ENCODE peak calls at places on chromosome 2, in four cellular contexts. One of them, this sample, is unnamed.
A peak's percentile ranks its signal among the peaks of the same experiment; 100 is the strongest.

GRCh38 chr2:231395188-231396057 is at the start of gene B3GNT7:
- DNase-seq in activated CD8-positive, alpha-beta memory T cell treated with anti-CD3 and anti-CD28 coated beads, Interleukin-2, amount 50 U/mL, for 48 hours: no peak
- DNase-seq in retinal pigment epithelial cell: no peak
- DNase-seq in RPMI7951: no peak
- DNase-seq in this sample: no peak

GRCh38 chr2:159562248-159562647 is 54.1 kb downstream of the BAZ2B start:
- DNase-seq in retinal pigment epithelial cell: peak; percentile 8
- DNase-seq in activated CD8-positive, alpha-beta memory T cell treated with anti-CD3 and anti-CD28 coated beads, Interleukin-2, amount 50 U/mL, for 48 hours: no peak
- DNase-seq in RPMI7951: no peak
- DNase-seq in this sample: no peak

GRCh38 chr2:148876190-148876588 is 1.2 kb downstream of the KIF5C start:
- DNase-seq in RPMI7951: no peak
- DNase-seq in retinal pigment epithelial cell: no peak
- DNase-seq in activated CD8-positive, alpha-beta memory T cell treated with anti-CD3 and anti-CD28 coated beads, Interleukin-2, amount 50 U/mL, for 48 hours: peak; percentile 63
- DNase-seq in this sample: no peak

GRCh38 chr2:51971136-51971535 is 939.2 kb upstream of the NRXN1 start:
- DNase-seq in retinal pigment epithelial cell: no peak
- DNase-seq in RPMI7951: no peak
- DNase-seq in activated CD8-positive, alpha-beta memory T cell treated with anti-CD3 and anti-CD28 coated beads, Interleukin-2, amount 50 U/mL, for 48 hours: no peak
- DNase-seq in this sample: no peak

GRCh38 chr2:43486604-43487003 is 109.2 kb downstream of the THADA start:
- DNase-seq in RPMI7951: no peak
- DNase-seq in retinal pigment epithelial cell: no peak
- DNase-seq in activated CD8-positive, alpha-beta memory T cell treated with anti-CD3 and anti-CD28 coated beads, Interleukin-2, amount 50 U/mL, for 48 hours: no peak
- DNase-seq in this sample: no peak

GRCh38 chr2:11090158-11090557 is 65.1 kb upstream of the SLC66A3 start:
- DNase-seq in activated CD8-positive, alpha-beta memory T cell treated with anti-CD3 and anti-CD28 coated beads, Interleukin-2, amount 50 U/mL, for 48 hours: peak; percentile 12
- DNase-seq in retinal pigment epithelial cell: no peak
- DNase-seq in RPMI7951: no peak
- DNase-seq in this sample: no peak

GRCh38 chr2:136008205-136008865 is 22.9 kb upstream of the DARS1 start:
- DNase-seq in retinal pigment epithelial cell: no peak
- DNase-seq in activated CD8-positive, alpha-beta memory T cell treated with anti-CD3 and anti-CD28 coated beads, Interleukin-2, amount 50 U/mL, for 48 hours: peak; percentile 74
- DNase-seq in RPMI7951: no peak
- DNase-seq in this sample: peak; percentile 55

GRCh38 chr2:74536166-74536950 is 6.6 kb downstream of the HTRA2 start:
- DNase-seq in RPMI7951: no peak
- DNase-seq in retinal pigment epithelial cell: no peak
- DNase-seq in activated CD8-positive, alpha-beta memory T cell treated with anti-CD3 and anti-CD28 coated beads, Interleukin-2, amount 50 U/mL, for 48 hours: no peak
- DNase-seq in this sample: no peak

GRCh38 chr2:156649596-156649995 is 213.4 kb downstream of the GPD2 start:
- DNase-seq in activated CD8-positive, alpha-beta memory T cell treated with anti-CD3 and anti-CD28 coated beads, Interleukin-2, amount 50 U/mL, for 48 hours: no peak
- DNase-seq in retinal pigment epithelial cell: peak; percentile 39
- DNase-seq in RPMI7951: no peak
- DNase-seq in this sample: peak; percentile 64

GRCh38 chr2:39380525-39381150 is 56.4 kb downstream of the MAP4K3 start:
- DNase-seq in RPMI7951: peak; percentile 15
- DNase-seq in activated CD8-positive, alpha-beta memory T cell treated with anti-CD3 and anti-CD28 coated beads, Interleukin-2, amount 50 U/mL, for 48 hours: no peak
- DNase-seq in retinal pigment epithelial cell: no peak
- DNase-seq in this sample: no peak

GRCh38 chr2:165758276-165758675 is 35.8 kb downstream of the GALNT3 start:
- DNase-seq in retinal pigment epithelial cell: peak; percentile 21
- DNase-seq in RPMI7951: no peak
- DNase-seq in activated CD8-positive, alpha-beta memory T cell treated with anti-CD3 and anti-CD28 coated beads, Interleukin-2, amount 50 U/mL, for 48 hours: no peak
- DNase-seq in this sample: no peak

GRCh38 chr2:213995400-213996105 is 415.3 kb upstream of the VWC2L start:
- DNase-seq in activated CD8-positive, alpha-beta memory T cell treated with anti-CD3 and anti-CD28 coated beads, Interleukin-2, amount 50 U/mL, for 48 hours: no peak
- DNase-seq in retinal pigment epithelial cell: peak; percentile 63
- DNase-seq in RPMI7951: peak; percentile 91
- DNase-seq in this sample: no peak

GRCh38 chr2:67400560-67401464 is 3.7 kb downstream of the ETAA1 start:
- DNase-seq in retinal pigment epithelial cell: no peak
- DNase-seq in activated CD8-positive, alpha-beta memory T cell treated with anti-CD3 and anti-CD28 coated beads, Interleukin-2, amount 50 U/mL, for 48 hours: no peak
- DNase-seq in RPMI7951: peak; percentile 9
- DNase-seq in this sample: no peak

GRCh38 chr2:231795525-231796327 is 9.5 kb downstream of the COPS7B start:
- DNase-seq in retinal pigment epithelial cell: peak; percentile 61
- DNase-seq in activated CD8-positive, alpha-beta memory T cell treated with anti-CD3 and anti-CD28 coated beads, Interleukin-2, amount 50 U/mL, for 48 hours: no peak
- DNase-seq in RPMI7951: peak; percentile 71
- DNase-seq in this sample: no peak

GRCh38 chr2:11540148-11540995 is 6.5 kb downstream of the GREB1 start:
- DNase-seq in activated CD8-positive, alpha-beta memory T cell treated with anti-CD3 and anti-CD28 coated beads, Interleukin-2, amount 50 U/mL, for 48 hours: no peak
- DNase-seq in retinal pigment epithelial cell: no peak
- DNase-seq in RPMI7951: no peak
- DNase-seq in this sample: no peak

GRCh38 chr2:191642541-191642940 is 35.4 kb upstream of the NABP1 start:
- DNase-seq in RPMI7951: no peak
- DNase-seq in retinal pigment epithelial cell: no peak
- DNase-seq in activated CD8-positive, alpha-beta memory T cell treated with anti-CD3 and anti-CD28 coated beads, Interleukin-2, amount 50 U/mL, for 48 hours: no peak
- DNase-seq in this sample: no peak

GRCh38 chr2:216827073-216827725 is 32.7 kb downstream of the TNP1 start:
- DNase-seq in activated CD8-positive, alpha-beta memory T cell treated with anti-CD3 and anti-CD28 coated beads, Interleukin-2, amount 50 U/mL, for 48 hours: no peak
- DNase-seq in RPMI7951: peak; percentile 41
- DNase-seq in retinal pigment epithelial cell: no peak
- DNase-seq in this sample: no peak

GRCh38 chr2:215435261-215435808 is 533 bp downstream of the FN1 start:
- DNase-seq in RPMI7951: no peak
- DNase-seq in activated CD8-positive, alpha-beta memory T cell treated with anti-CD3 and anti-CD28 coated beads, Interleukin-2, amount 50 U/mL, for 48 hours: no peak
- DNase-seq in retinal pigment epithelial cell: no peak
- DNase-seq in this sample: peak; percentile 54

GRCh38 chr2:172095146-172095904 is 7.4 kb downstream of the DLX2 start:
- DNase-seq in retinal pigment epithelial cell: no peak
- DNase-seq in RPMI7951: peak; percentile 97
- DNase-seq in activated CD8-positive, alpha-beta memory T cell treated with anti-CD3 and anti-CD28 coated beads, Interleukin-2, amount 50 U/mL, for 48 hours: peak; percentile 77
- DNase-seq in this sample: peak; percentile 66

GRCh38 chr2:29446852-29447251 is 331.6 kb downstream of the CLIP4 start:
- DNase-seq in RPMI7951: peak; percentile 34
- DNase-seq in retinal pigment epithelial cell: no peak
- DNase-seq in activated CD8-positive, alpha-beta memory T cell treated with anti-CD3 and anti-CD28 coated beads, Interleukin-2, amount 50 U/mL, for 48 hours: no peak
- DNase-seq in this sample: no peak

GRCh38 chr2:194383404-194383803 is 1273.6 kb upstream of the SLC39A10 start:
- DNase-seq in activated CD8-positive, alpha-beta memory T cell treated with anti-CD3 and anti-CD28 coated beads, Interleukin-2, amount 50 U/mL, for 48 hours: no peak
- DNase-seq in RPMI7951: peak; percentile 17
- DNase-seq in retinal pigment epithelial cell: no peak
- DNase-seq in this sample: no peak

GRCh38 chr2:184564092-184564491 is 34.2 kb upstream of the ZNF804A start:
- DNase-seq in retinal pigment epithelial cell: no peak
- DNase-seq in RPMI7951: no peak
- DNase-seq in activated CD8-positive, alpha-beta memory T cell treated with anti-CD3 and anti-CD28 coated beads, Interleukin-2, amount 50 U/mL, for 48 hours: no peak
- DNase-seq in this sample: no peak

GRCh38 chr2:104845552-104845931 is 8.4 kb upstream of the POU3F3 start:
- DNase-seq in retinal pigment epithelial cell: no peak
- DNase-seq in RPMI7951: no peak
- DNase-seq in activated CD8-positive, alpha-beta memory T cell treated with anti-CD3 and anti-CD28 coated beads, Interleukin-2, amount 50 U/mL, for 48 hours: no peak
- DNase-seq in this sample: no peak

GRCh38 chr2:207601774-207602173 is 23.4 kb downstream of the METTL21A start:
- DNase-seq in retinal pigment epithelial cell: no peak
- DNase-seq in RPMI7951: no peak
- DNase-seq in activated CD8-positive, alpha-beta memory T cell treated with anti-CD3 and anti-CD28 coated beads, Interleukin-2, amount 50 U/mL, for 48 hours: no peak
- DNase-seq in this sample: no peak

GRCh38 chr2:14634885-14635871 is 2.7 kb downstream of the LRATD1 start:
- DNase-seq in activated CD8-positive, alpha-beta memory T cell treated with anti-CD3 and anti-CD28 coated beads, Interleukin-2, amount 50 U/mL, for 48 hours: peak; percentile 46
- DNase-seq in RPMI7951: peak; percentile 40
- DNase-seq in retinal pigment epithelial cell: peak; percentile 53
- DNase-seq in this sample: peak; percentile 62

GRCh38 chr2:168336786-168337388 is 89.5 kb upstream of the STK39 start:
- DNase-seq in RPMI7951: no peak
- DNase-seq in activated CD8-positive, alpha-beta memory T cell treated with anti-CD3 and anti-CD28 coated beads, Interleukin-2, amount 50 U/mL, for 48 hours: peak; percentile 59
- DNase-seq in retinal pigment epithelial cell: no peak
- DNase-seq in this sample: no peak

GRCh38 chr2:168278424-168278888 is 31.1 kb upstream of the STK39 start:
- DNase-seq in RPMI7951: peak; percentile 85
- DNase-seq in retinal pigment epithelial cell: peak; percentile 95
- DNase-seq in activated CD8-positive, alpha-beta memory T cell treated with anti-CD3 and anti-CD28 coated beads, Interleukin-2, amount 50 U/mL, for 48 hours: no peak
- DNase-seq in this sample: no peak

GRCh38 chr2:102337481-102338386 is 17.9 kb upstream of the IL18R1 start:
- DNase-seq in retinal pigment epithelial cell: no peak
- DNase-seq in activated CD8-positive, alpha-beta memory T cell treated with anti-CD3 and anti-CD28 coated beads, Interleukin-2, amount 50 U/mL, for 48 hours: no peak
- DNase-seq in RPMI7951: no peak
- DNase-seq in this sample: no peak